ENCODE peak calls at places on chromosomes 16 and 17, in four cellular contexts. A, F, V and B are unnamed samples.

GRCh38 chr17:8072727-8073461 is 14.6 kb downstream of the ALOX12B start:
- DNase-seq in A (no peak), F (peak), V (no peak), B (no peak)

GRCh38 chr16:68265078-68265925 is 976 bp downstream of the SLC7A6 start:
- DNase-seq in A (peak), F (no peak), V (peak), B (peak)

GRCh38 chr17:63842173-63842539 is 329 bp downstream of the SMARCD2 start:
- DNase-seq in A (no peak), F (no peak), V (peak), B (no peak)

GRCh38 chr17:29614345-29615047 is 8.2 kb downstream of the CORO6 start:
- DNase-seq in A (no peak), F (peak), V (no peak), B (no peak)

GRCh38 chr16:86734559-86735480 is 156.5 kb downstream of the FOXL1 start:
- DNase-seq in A (no peak), F (peak), V (peak), B (no peak)

GRCh38 chr17:45384047-45384799 is 48.4 kb downstream of the ARHGAP27 start:
- DNase-seq in A (no peak), F (no peak), V (no peak), B (no peak)

GRCh38 chr16:64339052-64339770 is 782.7 kb downstream of the CDH11 start:
- DNase-seq in A (peak), F (no peak), V (peak), B (no peak)

GRCh38 chr17:41784207-41784744 is 2.2 kb downstream of the JUP start:
- DNase-seq in A (peak), F (peak), V (peak), B (peak)

GRCh38 chr17:5254414-5254813 is 19.8 kb upstream of the SCIMP start:
- DNase-seq in A (no peak), F (no peak), V (no peak), B (no peak)

GRCh38 chr16:22375117-22375962 is 921 bp upstream of the CDR2 start:
- DNase-seq in A (no peak), F (no peak), V (peak), B (peak)

GRCh38 chr16:22374311-22375116 is at the start of gene CDR2:
- DNase-seq in A (peak), F (peak), V (peak), B (peak)

GRCh38 chr16:22375963-22376640 is 1.7 kb upstream of the CDR2 start:
- DNase-seq in A (no peak), F (no peak), V (no peak), B (no peak)

GRCh38 chr16:22372882-22373661 is 1.3 kb downstream of the CDR2 start:
- DNase-seq in A (no peak), F (no peak), V (no peak), B (no peak)

GRCh38 chr16:22373662-22374310 is 633 bp downstream of the CDR2 start:
- DNase-seq in A (no peak), F (peak), V (peak), B (peak)
- H2BK5ac ChIP-seq in A (peak), F (no peak), V (no peak), B (peak)

DNA sequence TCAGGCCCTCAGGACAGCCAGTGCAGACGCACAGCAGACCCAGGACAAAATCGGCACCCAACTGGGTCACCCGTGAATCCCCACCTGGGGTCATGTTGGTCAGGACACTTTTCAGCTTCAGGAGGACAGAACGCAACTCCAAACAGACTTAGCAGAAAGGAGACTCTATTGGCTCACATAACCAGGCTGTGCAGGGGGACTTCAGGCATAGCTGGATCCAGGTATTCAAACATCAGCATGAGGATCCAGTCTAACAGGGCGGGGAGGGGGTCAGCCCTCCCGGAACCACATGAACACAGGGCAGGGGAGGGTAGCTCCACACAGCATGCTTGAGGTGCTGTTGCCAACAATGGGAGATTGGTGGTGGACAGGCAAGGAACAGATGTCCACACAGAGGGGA is 22.0 kb downstream of the ZNF469 start:
- DNase-seq in A (no peak), F (no peak), V (no peak), B (no peak)
- H4K8ac ChIP-seq in A (no peak), F (no peak), V (no peak), B (no peak)

GRCh38 chr16:11461595-11461990 is 116.3 kb downstream of the RMI2 start:
- DNase-seq in A (no peak), F (no peak), V (no peak), B (no peak)
- H2BK5ac ChIP-seq in A (no peak), F (no peak), V (no peak), B (no peak)

GRCh38 chr17:40095944-40096791 is 4.2 kb downstream of the NR1D1 start:
- DNase-seq in A (peak), F (no peak), V (no peak), B (peak)
- H4K8ac ChIP-seq in A (no peak), F (no peak), V (no peak), B (no peak)

DNA sequence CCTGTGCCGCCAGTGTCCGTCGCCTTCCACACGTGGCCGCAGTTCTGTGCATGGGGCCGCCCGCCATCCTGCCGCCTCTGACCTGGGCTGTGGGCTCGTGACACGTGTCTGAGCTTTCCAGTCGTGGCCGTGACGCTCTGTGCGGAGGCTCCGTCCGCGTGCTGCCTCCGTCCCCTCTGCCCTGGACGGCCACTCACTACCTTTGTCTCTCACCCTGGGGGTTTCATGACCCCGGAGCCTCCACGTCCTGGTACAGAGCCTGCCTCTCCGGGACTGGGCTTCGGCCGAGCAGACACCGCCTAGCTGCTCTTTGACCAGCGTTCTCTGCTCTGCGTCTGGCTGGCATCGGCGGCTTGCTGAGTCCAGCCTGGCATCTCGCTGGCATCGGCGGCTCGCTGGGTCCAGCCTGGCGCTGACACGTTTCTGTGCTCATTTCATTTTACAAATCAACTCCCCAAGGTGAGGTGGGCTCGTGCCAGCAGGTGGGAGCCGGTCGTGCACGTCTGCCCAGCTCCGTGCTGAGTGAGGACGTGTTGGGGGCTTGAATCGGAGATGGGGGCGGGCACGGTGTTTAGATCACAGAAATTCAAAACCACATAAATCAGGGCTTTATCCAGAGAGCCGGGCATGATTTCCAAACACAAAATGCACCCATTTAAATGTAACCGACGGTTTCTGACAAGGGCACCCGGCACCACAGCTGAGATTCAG is 44.3 kb upstream of the GNG13 start:
- DNase-seq in A (no peak), F (no peak), V (no peak), B (no peak)
- H2BK5ac ChIP-seq in A (no peak), F (no peak), V (no peak), B (no peak)

GRCh38 chr17:77129568-77130301 is 11.0 kb upstream of the SEC14L1 start:
- DNase-seq in A (peak), F (no peak), V (no peak), B (no peak)
- H4K8ac ChIP-seq in A (peak), F (no peak), V (no peak), B (no peak)

GRCh38 chr16:49560018-49560830 is 186.6 kb downstream of the C16orf78 start:
- DNase-seq in A (no peak), F (no peak), V (peak), B (no peak)
- H2BK5ac ChIP-seq in A (no peak), F (no peak), V (no peak), B (no peak)

GRCh38 chr16:88499836-88500251 is 46.8 kb downstream of the ZFPM1 start:
- DNase-seq in A (no peak), F (no peak), V (no peak), B (no peak)

GRCh38 chr16:88498576-88499208 is 45.6 kb downstream of the ZFPM1 start:
- DNase-seq in A (no peak), F (no peak), V (no peak), B (no peak)

GRCh38 chr16:88497561-88498420 is 44.7 kb downstream of the ZFPM1 start:
- DNase-seq in A (peak), F (no peak), V (peak), B (no peak)

GRCh38 chr16:88500255-88500661 is 47.2 kb downstream of the ZFPM1 start:
- DNase-seq in A (no peak), F (no peak), V (no peak), B (no peak)

GRCh38 chr16:88499314-88499713 is 46.2 kb downstream of the ZFPM1 start:
- DNase-seq in A (no peak), F (no peak), V (no peak), B (no peak)
- H4K8ac ChIP-seq in A (no peak), F (no peak), V (no peak), B (no peak)

DNA sequence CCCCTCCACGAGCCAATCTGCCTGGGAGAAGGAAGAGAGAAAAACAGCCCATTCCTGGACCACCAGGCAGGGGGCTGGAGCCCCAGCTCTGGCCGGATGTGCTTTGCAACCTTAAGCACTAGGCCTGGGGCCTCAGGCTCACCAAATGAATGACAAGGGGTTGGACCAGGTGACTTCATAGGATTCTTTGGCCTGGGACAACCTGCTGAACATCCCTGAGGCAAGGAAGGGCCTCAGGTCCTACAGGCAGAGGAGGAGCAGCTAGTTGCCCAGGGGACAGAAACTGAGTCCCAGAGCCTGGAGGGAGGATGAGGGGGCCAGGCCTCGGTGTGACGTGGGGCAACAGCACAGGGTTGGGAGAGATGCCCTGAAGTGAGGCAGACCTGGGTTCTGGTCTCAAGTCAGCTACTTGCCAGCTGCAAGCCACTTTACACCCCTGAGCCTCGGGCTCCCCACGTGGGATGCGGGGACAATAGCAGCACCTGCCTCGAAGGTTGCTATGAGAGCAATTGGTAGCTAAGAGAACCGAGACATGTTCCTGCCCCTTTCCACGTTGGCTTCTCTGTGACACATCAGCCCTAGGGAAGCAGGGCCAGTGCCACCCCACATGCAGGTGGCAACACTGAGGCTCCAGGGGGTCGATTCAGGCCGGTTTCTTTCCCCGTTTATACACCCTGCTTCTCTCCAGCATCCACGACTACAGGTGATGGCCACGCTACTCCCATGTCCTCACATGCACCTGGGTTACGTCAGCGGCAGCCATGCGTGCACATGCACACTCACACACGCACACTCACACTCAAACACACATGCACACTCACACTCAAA is 42.6 kb downstream of the CFAP20 start:
- DNase-seq in A (no peak), F (no peak), V (peak), B (peak)
- H2BK5ac ChIP-seq in A (no peak), F (no peak), V (no peak), B (no peak)

GRCh38 chr17:78959803-78960202 is 19.9 kb downstream of the LGALS3BP start:
- DNase-seq in A (no peak), F (peak), V (no peak), B (no peak)

GRCh38 chr17:78963378-78963777 is 16.3 kb downstream of the LGALS3BP start:
- DNase-seq in A (no peak), F (no peak), V (no peak), B (no peak)

GRCh38 chr17:78961571-78961970 is 18.2 kb downstream of the LGALS3BP start:
- DNase-seq in A (no peak), F (peak), V (no peak), B (peak)

GRCh38 chr17:78960945-78961344 is 18.8 kb downstream of the LGALS3BP start:
- DNase-seq in A (no peak), F (no peak), V (no peak), B (peak)

DNA sequence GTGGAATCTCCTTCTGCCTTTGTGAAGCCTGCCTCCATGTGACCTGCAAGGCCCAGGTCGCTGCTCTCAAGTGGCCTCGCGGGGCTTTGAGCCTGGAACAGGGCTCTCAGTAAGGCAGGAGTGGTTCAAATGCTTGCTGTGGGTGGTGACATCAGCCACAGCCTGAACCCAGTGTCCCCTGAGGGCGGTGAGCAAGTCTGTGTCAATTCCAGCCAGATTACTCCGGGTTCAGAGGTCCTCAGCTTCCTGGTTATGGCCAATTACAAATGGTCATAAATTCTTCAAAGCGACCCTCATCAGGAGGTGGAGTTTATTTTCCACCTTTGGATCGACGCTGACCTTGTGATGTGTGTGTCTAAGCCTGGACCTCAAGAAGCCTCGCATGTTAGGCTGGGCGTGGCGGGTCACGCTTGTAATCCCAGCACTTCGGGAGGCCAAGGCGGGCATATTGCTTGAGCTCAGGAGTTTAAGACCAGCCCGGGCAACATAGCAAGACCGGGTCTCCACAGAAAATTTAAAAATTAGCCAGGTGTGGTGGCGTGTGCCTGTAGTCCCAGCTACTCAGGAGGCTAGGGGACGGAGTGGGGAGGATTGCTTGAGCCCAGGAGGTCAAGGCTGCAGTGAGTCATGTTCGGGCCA is 17.3 kb downstream of the LGALS3BP start:
- DNase-seq in A (peak), F (peak), V (peak), B (peak)
- H4K8ac ChIP-seq in A (no peak), F (no peak), V (no peak), B (peak)